ENCODE peak calls at places on chromosomes 5 and 9, in five cellular contexts. One of them, this sample, is unnamed.

GRCh38 chr5:142014911-142015584 is 2.2 kb upstream of the GNPDA1 start:
- DNase-seq in aorta: no peak
- DNase-seq in effector memory CD4-positive, alpha-beta T cell: peak; percentile 21
- DNase-seq in EL: peak; percentile 57
- DNase-seq in occipital lobe: no peak
- DNase-seq in this sample: peak; percentile 48

GRCh38 chr9:26058111-26058895 is 380.1 kb upstream of the TUSC1 start:
- DNase-seq in EL: peak; percentile 34
- DNase-seq in aorta: no peak
- DNase-seq in occipital lobe: no peak
- DNase-seq in effector memory CD4-positive, alpha-beta T cell: no peak
- DNase-seq in this sample: no peak

GRCh38 chr5:57340681-57341080 is 141.9 kb downstream of the ACTBL2 start:
- DNase-seq in aorta: no peak
- DNase-seq in effector memory CD4-positive, alpha-beta T cell: no peak
- DNase-seq in EL: no peak
- DNase-seq in occipital lobe: no peak
- DNase-seq in this sample: no peak

GRCh38 chr9:85224729-85225128 is 517.0 kb downstream of the AGTPBP1 start:
- DNase-seq in aorta: no peak
- DNase-seq in occipital lobe: no peak
- DNase-seq in effector memory CD4-positive, alpha-beta T cell: no peak
- DNase-seq in EL: peak; percentile 82
- DNase-seq in this sample: peak; percentile 11

GRCh38 chr5:6708814-6709213 is 4.4 kb upstream of the TENT4A start:
- DNase-seq in aorta: no peak
- DNase-seq in effector memory CD4-positive, alpha-beta T cell: no peak
- DNase-seq in occipital lobe: no peak
- DNase-seq in EL: no peak
- DNase-seq in this sample: no peak

GRCh38 chr9:34035656-34036055 is 13.0 kb downstream of the UBAP2 start:
- DNase-seq in aorta: no peak
- DNase-seq in EL: no peak
- DNase-seq in effector memory CD4-positive, alpha-beta T cell: no peak
- DNase-seq in occipital lobe: no peak
- DNase-seq in this sample: no peak

GRCh38 chr5:14090755-14091154 is 52.4 kb upstream of the TRIO start:
- DNase-seq in effector memory CD4-positive, alpha-beta T cell: no peak
- DNase-seq in occipital lobe: no peak
- DNase-seq in aorta: no peak
- DNase-seq in EL: no peak
- DNase-seq in this sample: no peak

GRCh38 chr5:113044776-113045175 is 68.2 kb downstream of the DCP2 start:
- DNase-seq in aorta: no peak
- DNase-seq in effector memory CD4-positive, alpha-beta T cell: no peak
- DNase-seq in EL: no peak
- DNase-seq in occipital lobe: no peak
- DNase-seq in this sample: no peak

GRCh38 chr9:88173378-88173999 is 35.2 kb upstream of the SPATA31C2 start:
- DNase-seq in EL: peak; percentile 83
- DNase-seq in occipital lobe: no peak
- DNase-seq in aorta: no peak
- DNase-seq in effector memory CD4-positive, alpha-beta T cell: peak; percentile 8
- DNase-seq in this sample: peak; percentile 46

GRCh38 chr5:6322163-6322713 is 56.1 kb downstream of the MED10 start:
- DNase-seq in aorta: no peak
- DNase-seq in effector memory CD4-positive, alpha-beta T cell: no peak
- DNase-seq in occipital lobe: no peak
- DNase-seq in EL: no peak
- DNase-seq in this sample: no peak

GRCh38 chr5:52920929-52921328 is 68.2 kb upstream of the ITGA2 start:
- DNase-seq in effector memory CD4-positive, alpha-beta T cell: no peak
- DNase-seq in EL: peak; percentile 5
- DNase-seq in aorta: no peak
- DNase-seq in occipital lobe: no peak
- DNase-seq in this sample: peak; percentile 8

GRCh38 chr5:17105744-17106450 is 111.5 kb upstream of the BASP1 start:
- DNase-seq in occipital lobe: no peak
- DNase-seq in effector memory CD4-positive, alpha-beta T cell: no peak
- DNase-seq in EL: peak; percentile 78
- DNase-seq in aorta: no peak
- DNase-seq in this sample: peak; percentile 65

GRCh38 chr9:93028448-93029006 is 30.0 kb upstream of the SUSD3 start:
- DNase-seq in aorta: no peak
- DNase-seq in occipital lobe: no peak
- DNase-seq in effector memory CD4-positive, alpha-beta T cell: peak; percentile 74
- DNase-seq in EL: no peak
- DNase-seq in this sample: no peak

GRCh38 chr5:78527054-78527884 is 121.3 kb downstream of the LHFPL2 start:
- DNase-seq in effector memory CD4-positive, alpha-beta T cell: no peak
- DNase-seq in aorta: no peak
- DNase-seq in EL: peak; percentile 87
- DNase-seq in occipital lobe: no peak
- DNase-seq in this sample: peak; percentile 74

GRCh38 chr9:91180930-91181268 is 180.8 kb downstream of the AUH start:
- DNase-seq in aorta: no peak
- DNase-seq in EL: no peak
- DNase-seq in occipital lobe: no peak
- DNase-seq in effector memory CD4-positive, alpha-beta T cell: no peak
- DNase-seq in this sample: no peak

GRCh38 chr9:106621299-106621920 is 241.6 kb upstream of the ZNF462 start:
- DNase-seq in aorta: no peak
- DNase-seq in effector memory CD4-positive, alpha-beta T cell: no peak
- DNase-seq in occipital lobe: no peak
- DNase-seq in EL: no peak
- DNase-seq in this sample: no peak

GRCh38 chr5:38780316-38780715 is 65.5 kb upstream of the OSMR start:
- DNase-seq in aorta: no peak
- DNase-seq in EL: no peak
- DNase-seq in occipital lobe: no peak
- DNase-seq in effector memory CD4-positive, alpha-beta T cell: no peak
- DNase-seq in this sample: no peak

GRCh38 chr5:54610197-54610898 is 92.8 kb downstream of the SNX18 start:
- DNase-seq in occipital lobe: no peak
- DNase-seq in aorta: no peak
- DNase-seq in effector memory CD4-positive, alpha-beta T cell: no peak
- DNase-seq in EL: peak; percentile 43
- DNase-seq in this sample: no peak

GRCh38 chr5:154830596-154830995 is 19.8 kb downstream of the FAXDC2 start:
- DNase-seq in EL: no peak
- DNase-seq in occipital lobe: no peak
- DNase-seq in effector memory CD4-positive, alpha-beta T cell: no peak
- DNase-seq in aorta: no peak
- DNase-seq in this sample: no peak

GRCh38 chr9:34334916-34335315 is 5.5 kb downstream of the NUDT2 start:
- DNase-seq in effector memory CD4-positive, alpha-beta T cell: no peak
- DNase-seq in occipital lobe: no peak
- DNase-seq in aorta: no peak
- DNase-seq in EL: no peak
- DNase-seq in this sample: no peak

GRCh38 chr5:132467292-132467984 is 23.1 kb downstream of the IRF1 start:
- DNase-seq in EL: no peak
- DNase-seq in aorta: peak; percentile 14
- DNase-seq in effector memory CD4-positive, alpha-beta T cell: no peak
- DNase-seq in occipital lobe: no peak
- DNase-seq in this sample: no peak

GRCh38 chr5:3309538-3309937 is 286.1 kb upstream of the IRX1 start:
- DNase-seq in aorta: no peak
- DNase-seq in occipital lobe: no peak
- DNase-seq in EL: no peak
- DNase-seq in effector memory CD4-positive, alpha-beta T cell: no peak
- DNase-seq in this sample: no peak

GRCh38 chr5:82332889-82333619 is 54.9 kb upstream of the RPS23 start:
- DNase-seq in EL: no peak
- DNase-seq in occipital lobe: no peak
- DNase-seq in effector memory CD4-positive, alpha-beta T cell: no peak
- DNase-seq in aorta: no peak
- DNase-seq in this sample: no peak

GRCh38 chr9:26723486-26723885 is 169.1 kb downstream of the CAAP1 start:
- DNase-seq in aorta: no peak
- DNase-seq in occipital lobe: peak; percentile 13
- DNase-seq in effector memory CD4-positive, alpha-beta T cell: no peak
- DNase-seq in EL: peak; percentile 50
- DNase-seq in this sample: peak; percentile 20

GRCh38 chr9:123938401-123938800 is 8.5 kb upstream of the DENND1A start:
- DNase-seq in occipital lobe: no peak
- DNase-seq in EL: no peak
- DNase-seq in effector memory CD4-positive, alpha-beta T cell: no peak
- DNase-seq in aorta: no peak
- DNase-seq in this sample: no peak

GRCh38 chr5:2894347-2895135 is 143.1 kb upstream of the IRX2 start:
- DNase-seq in EL: no peak
- DNase-seq in aorta: no peak
- DNase-seq in effector memory CD4-positive, alpha-beta T cell: no peak
- DNase-seq in occipital lobe: no peak
- DNase-seq in this sample: no peak

GRCh38 chr9:136941231-136942111 is 3.1 kb downstream of the FBXW5 start:
- DNase-seq in effector memory CD4-positive, alpha-beta T cell: no peak
- DNase-seq in aorta: peak; percentile 76
- DNase-seq in EL: no peak
- DNase-seq in occipital lobe: no peak
- DNase-seq in this sample: no peak

GRCh38 chr5:95817430-95817829 is 5.1 kb downstream of the GLRX start:
- DNase-seq in effector memory CD4-positive, alpha-beta T cell: peak; percentile 47
- DNase-seq in aorta: no peak
- DNase-seq in EL: peak; percentile 95
- DNase-seq in occipital lobe: no peak
- DNase-seq in this sample: no peak

GRCh38 chr9:116234091-116234490 is 80.5 kb downstream of the PAPPA start:
- DNase-seq in aorta: no peak
- DNase-seq in occipital lobe: no peak
- DNase-seq in EL: peak; percentile 99
- DNase-seq in effector memory CD4-positive, alpha-beta T cell: no peak
- DNase-seq in this sample: peak; percentile 70

GRCh38 chr9:137266162-137266527 is 11.0 kb downstream of the NELFB start:
- DNase-seq in effector memory CD4-positive, alpha-beta T cell: no peak
- DNase-seq in EL: no peak
- DNase-seq in occipital lobe: no peak
- DNase-seq in aorta: peak; percentile 76
- DNase-seq in this sample: no peak

GRCh38 chr9:136726631-136727191 is 14.3 kb downstream of the DIPK1B start:
- DNase-seq in aorta: no peak
- DNase-seq in EL: no peak
- DNase-seq in effector memory CD4-positive, alpha-beta T cell: peak; percentile 25
- DNase-seq in occipital lobe: no peak
- DNase-seq in this sample: peak; percentile 67

This sample was measured in AG08396.